ENCODE peak calls at places on chromosome 1, in seven cellular contexts. One of them, this sample, is unnamed.
A peak's percentile ranks its signal among the peaks of the same experiment; 100 is the strongest.

GRCh38 chr1:116325922-116326321 is 47.1 kb upstream of the ATP1A1 start:
- DNase-seq in activated CD8-positive, alpha-beta memory T cell treated with anti-CD3 and anti-CD28 coated beads for 48 hours: no peak
- DNase-seq in iPS-NIHi11: no peak
- DNase-seq in HCEC 1CT: no peak
- DNase-seq in activated T-helper 1 cell treated with anti-CD3 and anti-CD28 coated beads, Interleukin-12 subunit alpha, Interleukin-12 subunit beta, Interleukin-2, Interleukin-4 antibody, amounts not matched to agents 30 ng/mL and 10 ng/mL and 1 ng/mL, durations not matched to agents 14 hours and 24 hours and 36 hours: peak; percentile 28
- DNase-seq in NCI-H2171: no peak
- DNase-seq in vagina: no peak
- DNase-seq in this sample: no peak

GRCh38 chr1:211327341-211327921 is 798 bp downstream of the TRAF5 start:
- DNase-seq in activated CD8-positive, alpha-beta memory T cell treated with anti-CD3 and anti-CD28 coated beads for 48 hours: no peak
- DNase-seq in iPS-NIHi11: peak; percentile 38
- DNase-seq in HCEC 1CT: peak; percentile 44
- DNase-seq in activated T-helper 1 cell treated with anti-CD3 and anti-CD28 coated beads, Interleukin-12 subunit alpha, Interleukin-12 subunit beta, Interleukin-2, Interleukin-4 antibody, amounts not matched to agents 30 ng/mL and 10 ng/mL and 1 ng/mL, durations not matched to agents 14 hours and 24 hours and 36 hours: no peak
- DNase-seq in NCI-H2171: no peak
- DNase-seq in vagina: peak; percentile 85
- DNase-seq in this sample: no peak

GRCh38 chr1:177800386-177801058 is 169.3 kb downstream of the SEC16B start:
- DNase-seq in activated CD8-positive, alpha-beta memory T cell treated with anti-CD3 and anti-CD28 coated beads for 48 hours: no peak
- DNase-seq in iPS-NIHi11: peak; percentile 19
- DNase-seq in HCEC 1CT: peak; percentile 78
- DNase-seq in activated T-helper 1 cell treated with anti-CD3 and anti-CD28 coated beads, Interleukin-12 subunit alpha, Interleukin-12 subunit beta, Interleukin-2, Interleukin-4 antibody, amounts not matched to agents 30 ng/mL and 10 ng/mL and 1 ng/mL, durations not matched to agents 14 hours and 24 hours and 36 hours: no peak
- DNase-seq in NCI-H2171: no peak
- DNase-seq in vagina: no peak
- DNase-seq in this sample: no peak

GRCh38 chr1:247487057-247487456 is 29.2 kb upstream of the OR2B11 start:
- DNase-seq in activated CD8-positive, alpha-beta memory T cell treated with anti-CD3 and anti-CD28 coated beads for 48 hours: no peak
- DNase-seq in iPS-NIHi11: peak; percentile 66
- DNase-seq in HCEC 1CT: peak; percentile 7
- DNase-seq in activated T-helper 1 cell treated with anti-CD3 and anti-CD28 coated beads, Interleukin-12 subunit alpha, Interleukin-12 subunit beta, Interleukin-2, Interleukin-4 antibody, amounts not matched to agents 30 ng/mL and 10 ng/mL and 1 ng/mL, durations not matched to agents 14 hours and 24 hours and 36 hours: no peak
- DNase-seq in NCI-H2171: no peak
- DNase-seq in vagina: no peak
- DNase-seq in this sample: no peak

GRCh38 chr1:100721502-100722205 is 2.1 kb downstream of the VCAM1 start:
- DNase-seq in activated CD8-positive, alpha-beta memory T cell treated with anti-CD3 and anti-CD28 coated beads for 48 hours: no peak
- DNase-seq in iPS-NIHi11: no peak
- DNase-seq in HCEC 1CT: peak; percentile 84
- DNase-seq in activated T-helper 1 cell treated with anti-CD3 and anti-CD28 coated beads, Interleukin-12 subunit alpha, Interleukin-12 subunit beta, Interleukin-2, Interleukin-4 antibody, amounts not matched to agents 30 ng/mL and 10 ng/mL and 1 ng/mL, durations not matched to agents 14 hours and 24 hours and 36 hours: no peak
- DNase-seq in NCI-H2171: no peak
- DNase-seq in vagina: no peak
- DNase-seq in this sample: no peak

GRCh38 chr1:113226118-113226517 is 153.1 kb downstream of the LRIG2 start:
- DNase-seq in activated CD8-positive, alpha-beta memory T cell treated with anti-CD3 and anti-CD28 coated beads for 48 hours: no peak
- DNase-seq in iPS-NIHi11: no peak
- DNase-seq in HCEC 1CT: no peak
- DNase-seq in activated T-helper 1 cell treated with anti-CD3 and anti-CD28 coated beads, Interleukin-12 subunit alpha, Interleukin-12 subunit beta, Interleukin-2, Interleukin-4 antibody, amounts not matched to agents 30 ng/mL and 10 ng/mL and 1 ng/mL, durations not matched to agents 14 hours and 24 hours and 36 hours: no peak
- DNase-seq in NCI-H2171: no peak
- DNase-seq in vagina: peak; percentile 62
- DNase-seq in this sample: no peak

GRCh38 chr1:59596432-59596831 is 218.3 kb upstream of the HOOK1 start:
- DNase-seq in activated CD8-positive, alpha-beta memory T cell treated with anti-CD3 and anti-CD28 coated beads for 48 hours: no peak
- DNase-seq in iPS-NIHi11: no peak
- DNase-seq in HCEC 1CT: peak; percentile 85
- DNase-seq in activated T-helper 1 cell treated with anti-CD3 and anti-CD28 coated beads, Interleukin-12 subunit alpha, Interleukin-12 subunit beta, Interleukin-2, Interleukin-4 antibody, amounts not matched to agents 30 ng/mL and 10 ng/mL and 1 ng/mL, durations not matched to agents 14 hours and 24 hours and 36 hours: no peak
- DNase-seq in NCI-H2171: no peak
- DNase-seq in vagina: no peak
- DNase-seq in this sample: no peak

GRCh38 chr1:74811421-74812179 is 78.6 kb downstream of the TYW3 start:
- DNase-seq in activated CD8-positive, alpha-beta memory T cell treated with anti-CD3 and anti-CD28 coated beads for 48 hours: no peak
- DNase-seq in iPS-NIHi11: no peak
- DNase-seq in HCEC 1CT: no peak
- DNase-seq in activated T-helper 1 cell treated with anti-CD3 and anti-CD28 coated beads, Interleukin-12 subunit alpha, Interleukin-12 subunit beta, Interleukin-2, Interleukin-4 antibody, amounts not matched to agents 30 ng/mL and 10 ng/mL and 1 ng/mL, durations not matched to agents 14 hours and 24 hours and 36 hours: no peak
- DNase-seq in NCI-H2171: peak; percentile 91
- DNase-seq in vagina: no peak
- DNase-seq in this sample: peak; percentile 94

GRCh38 chr1:153626929-153627796 is at the start of gene S100A13:
- DNase-seq in activated CD8-positive, alpha-beta memory T cell treated with anti-CD3 and anti-CD28 coated beads for 48 hours: no peak
- DNase-seq in iPS-NIHi11: peak; percentile 94
- DNase-seq in HCEC 1CT: peak; percentile 96
- DNase-seq in activated T-helper 1 cell treated with anti-CD3 and anti-CD28 coated beads, Interleukin-12 subunit alpha, Interleukin-12 subunit beta, Interleukin-2, Interleukin-4 antibody, amounts not matched to agents 30 ng/mL and 10 ng/mL and 1 ng/mL, durations not matched to agents 14 hours and 24 hours and 36 hours: no peak
- DNase-seq in NCI-H2171: peak; percentile 27
- DNase-seq in vagina: no peak
- DNase-seq in this sample: peak; percentile 91

GRCh38 chr1:36883315-36883949 is 150.9 kb downstream of the GRIK3 start:
- DNase-seq in activated CD8-positive, alpha-beta memory T cell treated with anti-CD3 and anti-CD28 coated beads for 48 hours: no peak
- DNase-seq in iPS-NIHi11: no peak
- DNase-seq in HCEC 1CT: no peak
- DNase-seq in activated T-helper 1 cell treated with anti-CD3 and anti-CD28 coated beads, Interleukin-12 subunit alpha, Interleukin-12 subunit beta, Interleukin-2, Interleukin-4 antibody, amounts not matched to agents 30 ng/mL and 10 ng/mL and 1 ng/mL, durations not matched to agents 14 hours and 24 hours and 36 hours: no peak
- DNase-seq in NCI-H2171: no peak
- DNase-seq in vagina: peak; percentile 60
- DNase-seq in this sample: no peak

GRCh38 chr1:41672173-41672572 is 187.7 kb upstream of the EDN2 start:
- DNase-seq in activated CD8-positive, alpha-beta memory T cell treated with anti-CD3 and anti-CD28 coated beads for 48 hours: no peak
- DNase-seq in iPS-NIHi11: no peak
- DNase-seq in HCEC 1CT: no peak
- DNase-seq in activated T-helper 1 cell treated with anti-CD3 and anti-CD28 coated beads, Interleukin-12 subunit alpha, Interleukin-12 subunit beta, Interleukin-2, Interleukin-4 antibody, amounts not matched to agents 30 ng/mL and 10 ng/mL and 1 ng/mL, durations not matched to agents 14 hours and 24 hours and 36 hours: no peak
- DNase-seq in NCI-H2171: no peak
- DNase-seq in vagina: no peak
- DNase-seq in this sample: no peak

GRCh38 chr1:178055093-178055492 is 38.8 kb upstream of the RASAL2 start:
- DNase-seq in activated CD8-positive, alpha-beta memory T cell treated with anti-CD3 and anti-CD28 coated beads for 48 hours: no peak
- DNase-seq in iPS-NIHi11: peak; percentile 51
- DNase-seq in HCEC 1CT: peak; percentile 55
- DNase-seq in activated T-helper 1 cell treated with anti-CD3 and anti-CD28 coated beads, Interleukin-12 subunit alpha, Interleukin-12 subunit beta, Interleukin-2, Interleukin-4 antibody, amounts not matched to agents 30 ng/mL and 10 ng/mL and 1 ng/mL, durations not matched to agents 14 hours and 24 hours and 36 hours: no peak
- DNase-seq in NCI-H2171: no peak
- DNase-seq in vagina: no peak
- DNase-seq in this sample: peak; percentile 30

GRCh38 chr1:7292714-7293419 is 478.2 kb upstream of the VAMP3 start:
- DNase-seq in activated CD8-positive, alpha-beta memory T cell treated with anti-CD3 and anti-CD28 coated beads for 48 hours: no peak
- DNase-seq in iPS-NIHi11: no peak
- DNase-seq in HCEC 1CT: no peak
- DNase-seq in activated T-helper 1 cell treated with anti-CD3 and anti-CD28 coated beads, Interleukin-12 subunit alpha, Interleukin-12 subunit beta, Interleukin-2, Interleukin-4 antibody, amounts not matched to agents 30 ng/mL and 10 ng/mL and 1 ng/mL, durations not matched to agents 14 hours and 24 hours and 36 hours: no peak
- DNase-seq in NCI-H2171: no peak
- DNase-seq in vagina: peak; percentile 65
- DNase-seq in this sample: no peak

GRCh38 chr1:17798011-17798410 is 42.9 kb downstream of the ACTL8 start:
- DNase-seq in activated CD8-positive, alpha-beta memory T cell treated with anti-CD3 and anti-CD28 coated beads for 48 hours: no peak
- DNase-seq in iPS-NIHi11: no peak
- DNase-seq in HCEC 1CT: no peak
- DNase-seq in activated T-helper 1 cell treated with anti-CD3 and anti-CD28 coated beads, Interleukin-12 subunit alpha, Interleukin-12 subunit beta, Interleukin-2, Interleukin-4 antibody, amounts not matched to agents 30 ng/mL and 10 ng/mL and 1 ng/mL, durations not matched to agents 14 hours and 24 hours and 36 hours: no peak
- DNase-seq in NCI-H2171: no peak
- DNase-seq in vagina: no peak
- DNase-seq in this sample: no peak

GRCh38 chr1:231106347-231106746 is 55.5 kb upstream of the TRIM67 start:
- DNase-seq in activated CD8-positive, alpha-beta memory T cell treated with anti-CD3 and anti-CD28 coated beads for 48 hours: no peak
- DNase-seq in iPS-NIHi11: no peak
- DNase-seq in HCEC 1CT: peak; percentile 86
- DNase-seq in activated T-helper 1 cell treated with anti-CD3 and anti-CD28 coated beads, Interleukin-12 subunit alpha, Interleukin-12 subunit beta, Interleukin-2, Interleukin-4 antibody, amounts not matched to agents 30 ng/mL and 10 ng/mL and 1 ng/mL, durations not matched to agents 14 hours and 24 hours and 36 hours: no peak
- DNase-seq in NCI-H2171: no peak
- DNase-seq in vagina: no peak
- DNase-seq in this sample: no peak

GRCh38 chr1:168466703-168467081 is 77.1 kb downstream of the XCL2 start:
- DNase-seq in activated CD8-positive, alpha-beta memory T cell treated with anti-CD3 and anti-CD28 coated beads for 48 hours: no peak
- DNase-seq in iPS-NIHi11: no peak
- DNase-seq in HCEC 1CT: no peak
- DNase-seq in activated T-helper 1 cell treated with anti-CD3 and anti-CD28 coated beads, Interleukin-12 subunit alpha, Interleukin-12 subunit beta, Interleukin-2, Interleukin-4 antibody, amounts not matched to agents 30 ng/mL and 10 ng/mL and 1 ng/mL, durations not matched to agents 14 hours and 24 hours and 36 hours: no peak
- DNase-seq in NCI-H2171: no peak
- DNase-seq in vagina: no peak
- DNase-seq in this sample: no peak

GRCh38 chr1:225700164-225700740 is 47.3 kb upstream of the ENAH start:
- DNase-seq in activated CD8-positive, alpha-beta memory T cell treated with anti-CD3 and anti-CD28 coated beads for 48 hours: no peak
- DNase-seq in iPS-NIHi11: no peak
- DNase-seq in HCEC 1CT: peak; percentile 98
- DNase-seq in activated T-helper 1 cell treated with anti-CD3 and anti-CD28 coated beads, Interleukin-12 subunit alpha, Interleukin-12 subunit beta, Interleukin-2, Interleukin-4 antibody, amounts not matched to agents 30 ng/mL and 10 ng/mL and 1 ng/mL, durations not matched to agents 14 hours and 24 hours and 36 hours: no peak
- DNase-seq in NCI-H2171: no peak
- DNase-seq in vagina: no peak
- DNase-seq in this sample: no peak

GRCh38 chr1:36565576-36566501 is 83.1 kb upstream of the CSF3R start:
- DNase-seq in activated CD8-positive, alpha-beta memory T cell treated with anti-CD3 and anti-CD28 coated beads for 48 hours: no peak
- DNase-seq in iPS-NIHi11: no peak
- DNase-seq in HCEC 1CT: no peak
- DNase-seq in activated T-helper 1 cell treated with anti-CD3 and anti-CD28 coated beads, Interleukin-12 subunit alpha, Interleukin-12 subunit beta, Interleukin-2, Interleukin-4 antibody, amounts not matched to agents 30 ng/mL and 10 ng/mL and 1 ng/mL, durations not matched to agents 14 hours and 24 hours and 36 hours: no peak
- DNase-seq in NCI-H2171: no peak
- DNase-seq in vagina: no peak
- DNase-seq in this sample: no peak

GRCh38 chr1:169529068-169529642 is 43.4 kb upstream of the SLC19A2 start:
- DNase-seq in activated CD8-positive, alpha-beta memory T cell treated with anti-CD3 and anti-CD28 coated beads for 48 hours: no peak
- DNase-seq in iPS-NIHi11: peak; percentile 52
- DNase-seq in HCEC 1CT: no peak
- DNase-seq in activated T-helper 1 cell treated with anti-CD3 and anti-CD28 coated beads, Interleukin-12 subunit alpha, Interleukin-12 subunit beta, Interleukin-2, Interleukin-4 antibody, amounts not matched to agents 30 ng/mL and 10 ng/mL and 1 ng/mL, durations not matched to agents 14 hours and 24 hours and 36 hours: no peak
- DNase-seq in NCI-H2171: no peak
- DNase-seq in vagina: no peak
- DNase-seq in this sample: peak; percentile 34

GRCh38 chr1:64196074-64196869 is 7.2 kb upstream of the UBE2U start:
- DNase-seq in activated CD8-positive, alpha-beta memory T cell treated with anti-CD3 and anti-CD28 coated beads for 48 hours: no peak
- DNase-seq in iPS-NIHi11: no peak
- DNase-seq in HCEC 1CT: no peak
- DNase-seq in activated T-helper 1 cell treated with anti-CD3 and anti-CD28 coated beads, Interleukin-12 subunit alpha, Interleukin-12 subunit beta, Interleukin-2, Interleukin-4 antibody, amounts not matched to agents 30 ng/mL and 10 ng/mL and 1 ng/mL, durations not matched to agents 14 hours and 24 hours and 36 hours: no peak
- DNase-seq in NCI-H2171: no peak
- DNase-seq in vagina: no peak
- DNase-seq in this sample: no peak

GRCh38 chr1:196774603-196775002 is at the start of gene CFHR3:
- DNase-seq in activated CD8-positive, alpha-beta memory T cell treated with anti-CD3 and anti-CD28 coated beads for 48 hours: no peak
- DNase-seq in iPS-NIHi11: no peak
- DNase-seq in HCEC 1CT: no peak
- DNase-seq in activated T-helper 1 cell treated with anti-CD3 and anti-CD28 coated beads, Interleukin-12 subunit alpha, Interleukin-12 subunit beta, Interleukin-2, Interleukin-4 antibody, amounts not matched to agents 30 ng/mL and 10 ng/mL and 1 ng/mL, durations not matched to agents 14 hours and 24 hours and 36 hours: no peak
- DNase-seq in NCI-H2171: no peak
- DNase-seq in vagina: no peak
- DNase-seq in this sample: no peak

GRCh38 chr1:204480515-204480914 is 14.1 kb downstream of the PIK3C2B start:
- DNase-seq in activated CD8-positive, alpha-beta memory T cell treated with anti-CD3 and anti-CD28 coated beads for 48 hours: no peak
- DNase-seq in iPS-NIHi11: no peak
- DNase-seq in HCEC 1CT: no peak
- DNase-seq in activated T-helper 1 cell treated with anti-CD3 and anti-CD28 coated beads, Interleukin-12 subunit alpha, Interleukin-12 subunit beta, Interleukin-2, Interleukin-4 antibody, amounts not matched to agents 30 ng/mL and 10 ng/mL and 1 ng/mL, durations not matched to agents 14 hours and 24 hours and 36 hours: no peak
- DNase-seq in NCI-H2171: peak; percentile 31
- DNase-seq in vagina: no peak
- DNase-seq in this sample: peak; percentile 9

GRCh38 chr1:230031131-230031530 is 35.9 kb upstream of the GALNT2 start:
- DNase-seq in activated CD8-positive, alpha-beta memory T cell treated with anti-CD3 and anti-CD28 coated beads for 48 hours: no peak
- DNase-seq in iPS-NIHi11: no peak
- DNase-seq in HCEC 1CT: peak; percentile 14
- DNase-seq in activated T-helper 1 cell treated with anti-CD3 and anti-CD28 coated beads, Interleukin-12 subunit alpha, Interleukin-12 subunit beta, Interleukin-2, Interleukin-4 antibody, amounts not matched to agents 30 ng/mL and 10 ng/mL and 1 ng/mL, durations not matched to agents 14 hours and 24 hours and 36 hours: no peak
- DNase-seq in NCI-H2171: no peak
- DNase-seq in vagina: no peak
- DNase-seq in this sample: no peak

This sample was measured in NCI-H526 treated with DMSO at 0.1 percent for 48 hours.